ENCODE peak calls at places on chromosome 18, in seven cellular contexts. C is brain microvascular endothelial cell, N is heart left ventricle, J is left ventricle myocardium inferior, H is AG10803, U is neural progenitor cell, I is GM23248. A is an unnamed sample.

GRCh38 chr18:4017479-4017878 is 437.6 kb downstream of the DLGAP1 start:
- DNase-seq in C (no peak), I (peak), U (peak), H (no peak), N (no peak), J (no peak), A (no peak)

GRCh38 chr18:39990540-39990939 is 1964.5 kb upstream of the PIK3C3 start:
- DNase-seq in H (no peak), C (no peak), N (no peak), U (peak), I (no peak), J (no peak), A (no peak)

GRCh38 chr18:63878343-63878742 is 9.2 kb upstream of the SERPINB2 start:
- DNase-seq in I (peak), J (no peak), C (no peak), U (no peak), N (no peak), H (peak), A (no peak)

GRCh38 chr18:37987901-37988300 is 422.3 kb upstream of the CELF4 start:
- DNase-seq in I (no peak), C (no peak), J (no peak), U (no peak), H (no peak), N (no peak), A (no peak)

GRCh38 chr18:27461957-27462356 is 276.8 kb upstream of the CHST9 start:
- DNase-seq in U (no peak), J (no peak), C (no peak), N (no peak), H (no peak), I (no peak), A (no peak)

GRCh38 chr18:24293254-24293653 is 104.4 kb downstream of the OSBPL1A start:
- DNase-seq in J (no peak), I (no peak), H (no peak), U (peak), C (no peak), N (no peak), A (no peak)

GRCh38 chr18:7117390-7118355 is at the start of gene LAMA1:
- DNase-seq in U (peak), C (no peak), N (no peak), H (no peak), J (no peak), I (peak), A (no peak)

GRCh38 chr18:10330428-10330827 is 124.0 kb upstream of the APCDD1 start:
- DNase-seq in U (no peak), C (no peak), J (no peak), H (no peak), I (no peak), N (no peak), A (no peak)

GRCh38 chr18:2222270-2223185 is 348.8 kb downstream of the METTL4 start:
- DNase-seq in N (no peak), H (no peak), C (no peak), U (no peak), I (no peak), J (no peak), A (no peak)

GRCh38 chr18:76620326-76620813 is 125.3 kb upstream of the ZNF516 start:
- DNase-seq in I (peak), N (peak), C (peak), U (peak), H (peak), J (peak), A (no peak)

GRCh38 chr18:31042391-31043181 is at the start of gene DSC3:
- DNase-seq in J (no peak), I (no peak), H (no peak), U (peak), C (no peak), N (no peak), A (no peak)

GRCh38 chr18:55982992-55983391 is 395.0 kb upstream of the TCF4 start:
- DNase-seq in J (no peak), U (no peak), H (peak), I (peak), C (peak), N (no peak), A (no peak)

GRCh38 chr18:4358618-4359017 is 96.5 kb downstream of the DLGAP1 start:
- DNase-seq in I (no peak), J (no peak), H (no peak), C (no peak), U (peak), N (no peak), A (no peak)

GRCh38 chr18:32919799-32920198 is 147.0 kb upstream of the KLHL14 start:
- DNase-seq in H (no peak), N (no peak), U (peak), I (peak), J (no peak), C (no peak), A (no peak)

GRCh38 chr18:32461704-32462272 is 8.9 kb downstream of the GAREM1 start:
- DNase-seq in J (no peak), N (no peak), C (no peak), U (no peak), I (no peak), H (no peak), A (no peak)

GRCh38 chr18:3493501-3494244 is 43.7 kb downstream of the TGIF1 start:
- DNase-seq in U (peak), J (no peak), I (no peak), N (no peak), C (no peak), H (no peak), A (no peak)

GRCh38 chr18:11976463-11976862 is 4.8 kb upstream of the IMPA2 start:
- DNase-seq in U (no peak), C (no peak), I (no peak), N (no peak), J (no peak), H (no peak), A (no peak)

GRCh38 chr18:27668126-27668525 is 483.0 kb upstream of the CHST9 start:
- DNase-seq in C (no peak), U (no peak), I (peak), N (no peak), H (no peak), J (no peak), A (no peak)

GRCh38 chr18:69402219-69402989 is 1.7 kb downstream of the DOK6 start:
- DNase-seq in H (no peak), I (peak), C (no peak), J (no peak), U (peak), N (peak), A (no peak)

GRCh38 chr18:63779386-63779785 is 4.2 kb downstream of the SERPINB7 start:
- DNase-seq in N (no peak), C (no peak), H (no peak), J (no peak), I (no peak), U (no peak), A (no peak)

GRCh38 chr18:57980573-57981348 is 63.3 kb upstream of the NEDD4L start:
- DNase-seq in I (no peak), J (no peak), U (no peak), H (no peak), C (no peak), N (no peak), A (no peak)

GRCh38 chr18:9876867-9877654 is 8.7 kb upstream of the TXNDC2 start:
- DNase-seq in C (peak), N (no peak), U (peak), I (peak), H (peak), J (no peak), A (peak)

GRCh38 chr18:75132931-75133525 is 75.9 kb downstream of the PTGR3 start:
- DNase-seq in U (no peak), H (no peak), N (no peak), J (no peak), I (no peak), C (no peak), A (no peak)

GRCh38 chr18:41146301-41146700 is 808.7 kb upstream of the PIK3C3 start:
- DNase-seq in H (no peak), I (no peak), C (no peak), N (no peak), U (peak), J (no peak), A (no peak)

GRCh38 chr18:10660485-10660884 is 134.7 kb downstream of the NAPG start:
- DNase-seq in H (peak), N (peak), C (peak), U (no peak), I (peak), J (no peak), A (peak)

GRCh38 chr18:56402872-56403516 is 235.4 kb downstream of the TXNL1 start:
- DNase-seq in J (no peak), C (peak), I (peak), N (peak), U (no peak), H (peak), A (peak)

GRCh38 chr18:73509460-73509859 is 638.2 kb downstream of the FBXO15 start:
- DNase-seq in N (no peak), H (peak), C (no peak), J (no peak), I (peak), U (no peak), A (peak)
- H3K4me3 ChIP-seq in N (no peak), H (no peak), C (no peak), J (no peak), I (peak), U (no peak), A (no peak)

DNA sequence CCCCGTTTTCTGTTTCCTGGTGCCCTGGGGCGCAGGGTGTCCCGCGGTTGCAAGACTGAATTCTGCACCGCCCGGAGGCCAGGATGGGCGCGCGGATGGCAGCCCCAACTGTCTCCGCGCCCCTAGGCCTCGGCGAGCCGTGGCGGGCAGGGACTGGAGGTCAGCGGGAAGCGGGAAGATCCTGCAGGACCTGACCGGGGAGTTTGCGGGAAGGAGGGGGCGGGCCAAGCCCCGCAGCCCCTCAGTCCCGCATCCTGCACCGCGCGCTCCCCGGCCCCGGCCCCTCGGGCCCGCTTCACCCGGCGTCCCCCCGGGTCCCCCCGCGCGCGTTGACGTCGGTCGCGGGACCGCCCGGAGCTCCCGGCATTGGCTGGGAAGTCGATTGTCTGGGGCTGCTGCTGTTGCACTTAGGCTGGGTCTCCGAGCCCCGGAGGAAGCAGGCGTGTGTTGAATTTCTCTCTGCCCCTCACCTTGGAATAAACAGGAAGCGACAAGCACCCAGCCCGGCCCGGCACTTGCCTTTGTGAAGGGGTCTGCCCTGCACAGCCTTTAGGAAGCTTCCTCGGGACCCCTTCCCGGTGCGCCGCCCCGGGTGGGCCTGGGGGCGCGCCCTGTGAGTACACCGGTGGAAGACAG is at the start of gene LDLRAD4:
- DNase-seq in I (peak), J (peak), U (peak), H (no peak), C (no peak), N (peak), A (no peak)
- H3K4me3 ChIP-seq in I (peak), J (peak), U (peak), H (peak), C (peak), N (peak), A (peak)

DNA sequence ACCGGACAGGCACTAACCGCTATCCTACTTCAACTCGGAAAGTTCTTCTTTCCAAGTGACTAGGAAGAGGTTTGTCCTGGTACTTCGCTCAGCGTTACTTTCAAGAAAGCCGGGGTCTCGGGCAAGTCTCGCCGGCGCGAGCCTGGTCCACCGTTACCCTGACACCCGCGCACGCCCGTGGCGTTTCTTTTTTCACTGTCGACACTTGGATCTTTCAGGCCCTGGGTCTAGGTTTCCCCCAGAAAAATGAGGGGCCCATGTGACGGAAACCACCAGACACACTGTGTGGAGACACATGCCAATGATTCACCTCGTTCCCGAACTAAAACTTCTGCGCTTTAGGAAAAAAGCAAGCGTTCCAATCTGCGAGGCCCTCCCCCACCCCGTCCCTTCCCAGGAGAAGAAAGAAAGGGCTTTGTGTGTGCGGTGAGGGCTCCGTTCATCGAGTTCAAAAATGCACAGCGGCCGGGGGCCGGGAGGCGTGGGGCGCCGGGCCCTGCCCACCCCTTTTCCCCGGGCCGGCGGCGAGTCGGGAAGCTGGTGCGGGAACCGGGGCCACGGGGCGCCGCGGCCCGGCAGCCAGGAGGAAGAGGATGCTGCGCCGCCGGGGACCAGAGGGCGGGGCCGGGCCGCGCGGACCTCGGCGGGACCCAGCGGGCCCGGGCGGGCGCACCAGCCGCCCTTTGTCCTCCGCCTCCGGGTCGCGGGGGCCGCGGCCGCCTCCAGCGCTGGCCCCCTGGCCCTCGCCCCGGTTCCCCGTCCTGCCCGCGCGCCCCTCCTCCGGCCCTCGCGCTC is 2.6 kb downstream of the ZNF521 start:
- DNase-seq in N (peak), U (peak), H (peak), J (peak), I (peak), C (peak), A (no peak)
- H3K4me3 ChIP-seq in N (peak), U (peak), H (peak), J (peak), I (peak), C (peak), A (peak)

GRCh38 chr18:59273936-59274928 is 978 bp upstream of the RAX start:
- DNase-seq in I (no peak), C (no peak), N (no peak), H (no peak), U (peak), J (no peak), A (no peak)
- H3K4me3 ChIP-seq in I (no peak), C (no peak), N (no peak), H (no peak), U (peak), J (peak), A (no peak)

GRCh38 chr18:80147037-80147417 is 38.0 kb downstream of the ADNP2 start:
- DNase-seq in U (no peak), C (no peak), N (no peak), J (no peak), H (no peak), I (peak), A (no peak)

GRCh38 chr18:80147418-80148315 is 38.6 kb downstream of the ADNP2 start:
- DNase-seq in H (peak), U (peak), C (peak), J (peak), I (peak), N (peak), A (peak)

GRCh38 chr18:80149667-80150066 is 40.6 kb downstream of the ADNP2 start:
- DNase-seq in H (no peak), C (no peak), N (no peak), J (no peak), I (no peak), U (no peak), A (no peak)

GRCh38 chr18:80145191-80145799 is 36.2 kb downstream of the ADNP2 start:
- DNase-seq in U (no peak), J (no peak), H (no peak), I (peak), N (no peak), C (no peak), A (no peak)

DNA sequence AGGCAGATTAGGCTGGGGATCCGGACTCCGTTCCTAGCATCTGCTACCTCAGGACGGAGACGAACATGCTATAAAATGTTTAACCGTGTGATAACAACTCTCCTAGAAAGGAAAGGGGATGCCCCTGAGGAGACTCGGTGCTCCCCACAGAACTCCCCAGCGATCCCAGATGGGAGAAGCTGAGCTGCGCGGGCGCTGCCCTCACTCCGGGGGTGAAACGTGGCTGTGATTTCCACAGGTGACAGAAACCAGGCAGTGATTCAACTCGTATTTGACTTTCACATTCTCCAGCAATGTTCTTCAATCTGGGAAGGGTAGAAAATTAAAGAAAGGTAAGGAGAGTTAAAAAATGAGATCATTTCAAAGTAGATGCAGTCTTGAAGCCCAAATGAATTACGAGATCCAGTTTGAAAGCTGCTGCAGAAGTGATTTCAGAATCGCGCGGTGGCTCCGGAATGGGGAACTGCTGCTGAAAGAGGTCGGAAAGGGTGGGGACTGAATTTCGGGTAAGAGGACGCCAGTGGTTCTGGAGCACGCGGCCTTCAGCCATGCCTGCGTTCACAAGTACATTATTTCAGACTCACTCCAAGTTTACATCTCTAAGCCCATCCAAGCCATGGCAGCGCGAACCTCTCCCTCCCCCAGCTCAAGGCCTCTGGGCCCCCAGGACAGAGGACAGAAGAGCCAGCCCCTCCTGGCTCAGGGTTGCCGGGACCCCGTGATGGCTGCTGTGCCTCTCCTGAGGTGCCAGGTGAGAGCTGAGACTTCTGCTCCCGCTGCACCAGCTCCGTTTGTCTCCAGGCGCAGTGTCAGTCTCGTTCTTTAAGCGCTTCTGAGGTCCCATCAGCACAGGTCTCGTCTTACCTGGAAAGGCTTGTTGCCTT is 39.5 kb downstream of the ADNP2 start:
- DNase-seq in J (no peak), N (no peak), I (peak), U (no peak), H (no peak), C (no peak), A (no peak)
- H3K4me3 ChIP-seq in J (peak), N (peak), I (peak), U (no peak), H (peak), C (peak), A (peak)

GRCh38 chr18:13797157-13797611 is 26.8 kb upstream of the MC5R start:
- DNase-seq in C (no peak), J (no peak), I (no peak), U (no peak), N (no peak), H (peak), A (no peak)

GRCh38 chr18:13799396-13799795 is 24.6 kb upstream of the MC5R start:
- DNase-seq in N (no peak), C (no peak), I (no peak), H (no peak), U (no peak), J (no peak), A (no peak)

GRCh38 chr18:13801260-13801601 is 22.7 kb upstream of the MC5R start:
- DNase-seq in U (no peak), N (no peak), I (no peak), H (no peak), J (no peak), C (no peak), A (no peak)

GRCh38 chr18:13804305-13804704 is 19.6 kb upstream of the MC5R start:
- DNase-seq in U (no peak), H (no peak), N (no peak), J (no peak), C (no peak), I (no peak), A (no peak)

GRCh38 chr18:13800505-13801259 is 23.3 kb upstream of the MC5R start:
- DNase-seq in U (peak), I (peak), C (peak), J (peak), H (peak), N (peak), A (no peak)
- H3K4me3 ChIP-seq in U (peak), I (peak), C (no peak), J (peak), H (no peak), N (peak), A (no peak)

GRCh38 chr18:46429649-46430224 is 227.3 kb downstream of the LOXHD1 start:
- DNase-seq in N (no peak), U (no peak), J (no peak), I (no peak), C (no peak), H (no peak), A (no peak)
- H3K4me3 ChIP-seq in N (no peak), U (no peak), J (no peak), I (no peak), C (no peak), H (no peak), A (no peak)

DNA sequence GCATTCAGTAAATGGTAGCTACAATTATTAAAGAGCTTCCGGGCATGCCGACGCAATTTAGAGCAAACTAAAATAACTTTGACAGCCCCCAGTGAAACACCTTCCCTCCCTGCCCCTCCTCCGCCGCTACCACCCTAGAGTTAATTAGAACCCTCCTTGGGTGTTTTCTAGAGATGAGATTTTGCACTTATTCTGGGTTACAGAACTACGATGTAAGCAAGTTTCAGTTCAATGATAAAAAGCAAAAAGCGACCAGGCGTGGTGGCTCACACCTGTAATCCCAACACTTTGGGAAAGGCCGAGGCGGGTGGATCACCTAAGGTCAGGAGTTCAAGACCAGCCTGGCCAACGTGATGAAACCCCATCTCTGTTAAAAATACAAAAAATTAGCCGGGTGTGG is 32.6 kb downstream of the SMAD7 start:
- DNase-seq in C (no peak), I (no peak), J (no peak), U (no peak), H (no peak), N (no peak), A (no peak)
- H3K4me3 ChIP-seq in C (no peak), I (no peak), J (no peak), U (no peak), H (no peak), N (no peak), A (no peak)

A was measured in BJ.